ENCODE peak calls at places on chromosome 11, in nine cellular contexts. One of them, this sample, is unnamed.

GRCh38 chr11:76670475-76671235 is at the start of gene LRRC32:
- DNase-seq in tibial nerve: no peak
- DNase-seq in esophagus squamous epithelium: no peak
- DNase-seq in AG04450: no peak
- DNase-seq in HCT116: no peak
- DNase-seq in ascending aorta: no peak
- DNase-seq in heart right ventricle: peak; percentile 79
- DNase-seq in foreskin fibroblast: peak; percentile 45
- DNase-seq in PC-9: no peak
- DNase-seq in this sample: no peak

GRCh38 chr11:96341237-96342130 is 1.5 kb downstream of the MAML2 start:
- DNase-seq in tibial nerve: peak; percentile 49
- DNase-seq in esophagus squamous epithelium: no peak
- DNase-seq in AG04450: no peak
- DNase-seq in HCT116: no peak
- DNase-seq in ascending aorta: peak; percentile 30
- DNase-seq in heart right ventricle: peak; percentile 47
- DNase-seq in foreskin fibroblast: peak; percentile 80
- DNase-seq in PC-9: peak; percentile 76
- DNase-seq in this sample: no peak

GRCh38 chr11:13649619-13650018 is 18.8 kb upstream of the FAR1 start:
- DNase-seq in tibial nerve: no peak
- DNase-seq in esophagus squamous epithelium: no peak
- DNase-seq in AG04450: no peak
- DNase-seq in HCT116: no peak
- DNase-seq in ascending aorta: no peak
- DNase-seq in heart right ventricle: no peak
- DNase-seq in foreskin fibroblast: no peak
- DNase-seq in PC-9: no peak
- DNase-seq in this sample: no peak

GRCh38 chr11:46930089-46930488 is 6.5 kb upstream of the CSTPP1 start:
- DNase-seq in tibial nerve: no peak
- DNase-seq in esophagus squamous epithelium: no peak
- DNase-seq in AG04450: no peak
- DNase-seq in HCT116: no peak
- DNase-seq in ascending aorta: no peak
- DNase-seq in heart right ventricle: no peak
- DNase-seq in foreskin fibroblast: peak; percentile 35
- DNase-seq in PC-9: peak; percentile 84
- DNase-seq in this sample: no peak

GRCh38 chr11:44611687-44612437 is 46.4 kb downstream of the CD82 start:
- DNase-seq in tibial nerve: no peak
- DNase-seq in esophagus squamous epithelium: no peak
- DNase-seq in AG04450: no peak
- DNase-seq in HCT116: no peak
- DNase-seq in ascending aorta: no peak
- DNase-seq in heart right ventricle: no peak
- DNase-seq in foreskin fibroblast: no peak
- DNase-seq in PC-9: no peak
- DNase-seq in this sample: no peak

GRCh38 chr11:102560555-102561011 is 30.0 kb upstream of the MMP7 start:
- DNase-seq in tibial nerve: peak; percentile 54
- DNase-seq in esophagus squamous epithelium: no peak
- DNase-seq in AG04450: peak; percentile 16
- DNase-seq in HCT116: no peak
- DNase-seq in ascending aorta: no peak
- DNase-seq in heart right ventricle: no peak
- DNase-seq in foreskin fibroblast: peak; percentile 76
- DNase-seq in PC-9: no peak
- DNase-seq in this sample: no peak

GRCh38 chr11:83280256-83280655 is 5.9 kb downstream of the CCDC90B start:
- DNase-seq in tibial nerve: no peak
- DNase-seq in esophagus squamous epithelium: no peak
- DNase-seq in AG04450: no peak
- DNase-seq in HCT116: no peak
- DNase-seq in ascending aorta: no peak
- DNase-seq in heart right ventricle: no peak
- DNase-seq in foreskin fibroblast: no peak
- DNase-seq in PC-9: no peak
- DNase-seq in this sample: no peak

GRCh38 chr11:3989251-3989650 is 105.3 kb upstream of the RRM1 start:
- DNase-seq in tibial nerve: no peak
- DNase-seq in esophagus squamous epithelium: no peak
- DNase-seq in AG04450: no peak
- DNase-seq in HCT116: no peak
- DNase-seq in ascending aorta: no peak
- DNase-seq in heart right ventricle: no peak
- DNase-seq in foreskin fibroblast: no peak
- DNase-seq in PC-9: no peak
- DNase-seq in this sample: no peak

DNA sequence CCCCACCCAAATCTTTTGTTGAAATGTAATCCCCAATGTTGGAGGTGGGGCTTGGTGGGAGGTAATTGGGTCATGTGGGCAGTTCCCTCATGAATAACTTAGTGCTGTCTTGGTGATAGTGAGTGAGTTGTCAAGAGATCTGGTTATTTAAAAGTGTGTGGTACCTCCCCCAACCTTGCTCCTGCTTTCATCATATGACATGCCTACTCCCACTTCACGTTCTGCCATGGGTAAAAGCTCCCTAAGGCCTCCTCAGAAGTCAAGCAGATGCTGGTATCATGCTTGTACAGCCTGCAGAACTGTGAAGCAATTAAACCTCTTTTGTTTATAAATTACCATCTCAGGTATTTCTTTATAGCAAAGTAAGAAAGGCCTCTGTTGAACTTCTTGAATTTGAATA is 30.6 kb downstream of the AAMDC start:
- DNase-seq in tibial nerve: no peak
- DNase-seq in esophagus squamous epithelium: no peak
- DNase-seq in AG04450: no peak
- DNase-seq in HCT116: no peak
- DNase-seq in ascending aorta: no peak
- DNase-seq in heart right ventricle: no peak
- DNase-seq in foreskin fibroblast: peak; percentile 7
- DNase-seq in PC-9: no peak
- DNase-seq in this sample: no peak
- TF ChIP-seq CTCF in tibial nerve: no peak
- TF ChIP-seq CTCF in esophagus squamous epithelium: no peak
- TF ChIP-seq CTCF in AG04450: no peak
- TF ChIP-seq CTCF in HCT116: no peak
- TF ChIP-seq CTCF in ascending aorta: no peak
- TF ChIP-seq CTCF in heart right ventricle: no peak
- TF ChIP-seq CTCF in foreskin fibroblast: no peak
- TF ChIP-seq CTCF in PC-9: no peak
- TF ChIP-seq CTCF in this sample: no peak

DNA sequence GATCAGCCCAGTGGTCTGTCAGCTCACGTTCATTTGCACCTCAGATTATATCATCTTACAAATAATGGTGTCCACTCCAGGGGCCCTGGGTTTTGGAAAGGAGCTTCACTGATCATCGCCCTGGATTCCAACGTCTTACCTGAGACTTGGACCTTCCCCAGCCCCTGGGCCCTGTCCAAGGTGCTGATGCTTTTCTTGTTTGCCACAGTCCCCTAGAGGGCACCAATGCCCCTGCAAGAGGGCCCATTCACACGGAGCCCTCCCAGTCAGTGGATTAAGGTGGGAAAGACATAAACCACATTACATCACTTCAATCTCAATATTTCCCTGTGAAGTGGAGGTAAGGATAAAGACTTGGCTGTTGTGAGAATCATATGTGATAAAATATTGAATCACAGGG is 167.2 kb downstream of the BUD13 start:
- DNase-seq in tibial nerve: no peak
- DNase-seq in esophagus squamous epithelium: no peak
- DNase-seq in AG04450: no peak
- DNase-seq in HCT116: peak; percentile 32
- DNase-seq in ascending aorta: no peak
- DNase-seq in heart right ventricle: no peak
- DNase-seq in foreskin fibroblast: no peak
- DNase-seq in PC-9: peak; percentile 46
- DNase-seq in this sample: peak; percentile 79
- TF ChIP-seq CTCF in tibial nerve: no peak
- TF ChIP-seq CTCF in esophagus squamous epithelium: no peak
- TF ChIP-seq CTCF in AG04450: peak; percentile 34
- TF ChIP-seq CTCF in HCT116: peak; percentile 73
- TF ChIP-seq CTCF in ascending aorta: no peak
- TF ChIP-seq CTCF in heart right ventricle: peak; percentile 38
- TF ChIP-seq CTCF in foreskin fibroblast: peak; percentile 20
- TF ChIP-seq CTCF in PC-9: peak; percentile 60
- TF ChIP-seq CTCF in this sample: peak; percentile 69

GRCh38 chr11:134939905-134940304 is 527.9 kb upstream of the B3GAT1 start:
- DNase-seq in tibial nerve: no peak
- DNase-seq in esophagus squamous epithelium: no peak
- DNase-seq in AG04450: no peak
- DNase-seq in HCT116: no peak
- DNase-seq in ascending aorta: no peak
- DNase-seq in heart right ventricle: peak; percentile 25
- DNase-seq in foreskin fibroblast: peak; percentile 15
- DNase-seq in PC-9: no peak
- DNase-seq in this sample: no peak
- TF ChIP-seq CTCF in tibial nerve: no peak
- TF ChIP-seq CTCF in esophagus squamous epithelium: no peak
- TF ChIP-seq CTCF in AG04450: no peak
- TF ChIP-seq CTCF in HCT116: peak; percentile 37
- TF ChIP-seq CTCF in ascending aorta: no peak
- TF ChIP-seq CTCF in heart right ventricle: peak; percentile 55
- TF ChIP-seq CTCF in foreskin fibroblast: no peak
- TF ChIP-seq CTCF in PC-9: no peak
- TF ChIP-seq CTCF in this sample: peak; percentile 69

GRCh38 chr11:85318573-85318972 is 308.6 kb downstream of the DLG2 start:
- DNase-seq in tibial nerve: no peak
- DNase-seq in esophagus squamous epithelium: no peak
- DNase-seq in AG04450: no peak
- DNase-seq in HCT116: no peak
- DNase-seq in ascending aorta: no peak
- DNase-seq in heart right ventricle: no peak
- DNase-seq in foreskin fibroblast: no peak
- DNase-seq in PC-9: no peak
- DNase-seq in this sample: no peak

GRCh38 chr11:85310479-85310878 is 316.7 kb downstream of the DLG2 start:
- DNase-seq in tibial nerve: no peak
- DNase-seq in esophagus squamous epithelium: no peak
- DNase-seq in AG04450: no peak
- DNase-seq in HCT116: no peak
- DNase-seq in ascending aorta: no peak
- DNase-seq in heart right ventricle: no peak
- DNase-seq in foreskin fibroblast: no peak
- DNase-seq in PC-9: no peak
- DNase-seq in this sample: no peak

GRCh38 chr11:85316967-85317366 is 310.2 kb downstream of the DLG2 start:
- DNase-seq in tibial nerve: no peak
- DNase-seq in esophagus squamous epithelium: no peak
- DNase-seq in AG04450: no peak
- DNase-seq in HCT116: no peak
- DNase-seq in ascending aorta: no peak
- DNase-seq in heart right ventricle: no peak
- DNase-seq in foreskin fibroblast: no peak
- DNase-seq in PC-9: no peak
- DNase-seq in this sample: no peak

GRCh38 chr11:85313741-85314140 is 313.4 kb downstream of the DLG2 start:
- DNase-seq in tibial nerve: no peak
- DNase-seq in esophagus squamous epithelium: no peak
- DNase-seq in AG04450: no peak
- DNase-seq in HCT116: no peak
- DNase-seq in ascending aorta: no peak
- DNase-seq in heart right ventricle: no peak
- DNase-seq in foreskin fibroblast: no peak
- DNase-seq in PC-9: no peak
- DNase-seq in this sample: no peak
- TF ChIP-seq CTCF in tibial nerve: no peak
- TF ChIP-seq CTCF in esophagus squamous epithelium: no peak
- TF ChIP-seq CTCF in AG04450: no peak
- TF ChIP-seq CTCF in HCT116: no peak
- TF ChIP-seq CTCF in ascending aorta: no peak
- TF ChIP-seq CTCF in heart right ventricle: no peak
- TF ChIP-seq CTCF in foreskin fibroblast: no peak
- TF ChIP-seq CTCF in PC-9: no peak
- TF ChIP-seq CTCF in this sample: no peak

DNA sequence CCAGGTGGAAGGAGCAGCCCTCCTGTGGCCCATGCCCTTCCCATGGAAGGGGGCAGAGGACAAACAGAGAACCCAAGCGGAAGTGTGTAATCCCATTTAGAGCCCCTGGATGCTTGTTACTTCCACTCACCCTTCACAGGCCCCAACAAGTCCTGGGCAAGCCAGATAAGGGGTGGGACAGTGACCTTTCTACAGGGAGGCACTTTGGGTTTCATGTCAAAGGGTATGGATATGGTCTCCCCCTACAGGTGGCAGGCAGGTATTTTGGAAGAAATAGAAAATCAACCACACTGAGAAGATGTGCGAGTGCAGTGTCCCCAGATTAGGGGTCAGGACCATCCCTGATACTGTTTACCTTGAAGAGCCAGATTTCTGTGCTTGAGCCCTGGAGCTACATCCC is 11.4 kb downstream of the MPEG1 start:
- DNase-seq in tibial nerve: no peak
- DNase-seq in esophagus squamous epithelium: no peak
- DNase-seq in AG04450: no peak
- DNase-seq in HCT116: no peak
- DNase-seq in ascending aorta: no peak
- DNase-seq in heart right ventricle: no peak
- DNase-seq in foreskin fibroblast: no peak
- DNase-seq in PC-9: no peak
- DNase-seq in this sample: no peak
- TF ChIP-seq CTCF in tibial nerve: peak; percentile 12
- TF ChIP-seq CTCF in esophagus squamous epithelium: no peak
- TF ChIP-seq CTCF in AG04450: peak; percentile 10
- TF ChIP-seq CTCF in HCT116: peak; percentile 52
- TF ChIP-seq CTCF in ascending aorta: no peak
- TF ChIP-seq CTCF in heart right ventricle: no peak
- TF ChIP-seq CTCF in foreskin fibroblast: no peak
- TF ChIP-seq CTCF in PC-9: peak; percentile 65
- TF ChIP-seq CTCF in this sample: peak; percentile 51

DNA sequence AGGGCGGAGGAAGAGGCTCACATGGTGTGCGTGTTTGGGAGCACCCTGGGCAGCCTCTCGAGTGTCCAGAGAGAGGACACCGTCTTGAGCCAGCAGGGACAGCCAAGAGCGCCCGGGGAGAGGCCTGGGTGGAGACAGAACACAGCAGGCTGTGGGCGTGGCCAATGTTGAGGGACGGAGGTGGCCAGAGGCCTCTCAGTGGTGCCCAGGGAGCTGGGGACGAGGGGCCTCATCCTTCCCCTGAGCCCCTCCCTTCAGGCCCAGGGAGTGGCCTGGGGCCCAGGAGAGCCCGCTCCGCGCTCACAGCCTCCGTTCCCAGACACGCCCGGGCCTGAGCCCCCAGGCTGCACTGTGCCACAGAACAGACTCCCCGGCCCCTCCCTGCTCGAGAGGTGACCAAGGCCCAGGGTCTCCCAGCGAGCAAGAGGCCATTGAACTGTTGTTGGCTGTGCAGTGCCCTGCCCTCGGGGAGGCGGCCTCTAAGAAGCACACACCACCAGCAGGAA is 48.4 kb downstream of the CDKN1C start:
- DNase-seq in tibial nerve: peak; percentile 45
- DNase-seq in esophagus squamous epithelium: no peak
- DNase-seq in AG04450: no peak
- DNase-seq in HCT116: peak; percentile 18
- DNase-seq in ascending aorta: no peak
- DNase-seq in heart right ventricle: peak; percentile 85
- DNase-seq in foreskin fibroblast: peak; percentile 79
- DNase-seq in PC-9: peak; percentile 61
- DNase-seq in this sample: no peak
- TF ChIP-seq CTCF in tibial nerve: peak; percentile 12
- TF ChIP-seq CTCF in esophagus squamous epithelium: no peak
- TF ChIP-seq CTCF in AG04450: peak; percentile 28
- TF ChIP-seq CTCF in HCT116: peak; percentile 46
- TF ChIP-seq CTCF in ascending aorta: peak; percentile 9
- TF ChIP-seq CTCF in heart right ventricle: peak; percentile 59
- TF ChIP-seq CTCF in foreskin fibroblast: peak; percentile 23
- TF ChIP-seq CTCF in PC-9: no peak
- TF ChIP-seq CTCF in this sample: peak; percentile 66